ENCODE peak calls at places on chromosomes 11 and 22, in five cellular contexts. Y, F, K, H and A are unnamed samples.

GRCh38 chr11:9061807-9062206 is 29.6 kb downstream of the SCUBE2 start:
- DNase-seq in Y (no peak), F (no peak), K (no peak), H (no peak), A (no peak)

GRCh38 chr11:124736738-124737137 is 3.0 kb upstream of the NRGN start:
- DNase-seq in Y (no peak), F (no peak), K (no peak), H (no peak), A (no peak)

GRCh38 chr11:107563702-107564101 is 1.8 kb downstream of the ALKBH8 start:
- DNase-seq in Y (no peak), F (peak), K (peak), H (peak), A (peak)

GRCh38 chr11:88383446-88383845 is 45.9 kb upstream of the CTSC start:
- DNase-seq in Y (no peak), F (no peak), K (no peak), H (peak), A (no peak)

GRCh38 chr11:27282141-27282590 is 80.8 kb downstream of the CCDC34 start:
- DNase-seq in Y (no peak), F (peak), K (no peak), H (no peak), A (peak)

GRCh38 chr11:109696191-109696897 is 274.4 kb downstream of the C11orf87 start:
- DNase-seq in Y (no peak), F (peak), K (peak), H (peak), A (no peak)

GRCh38 chr11:46535688-46536087 is 58.1 kb downstream of the AMBRA1 start:
- DNase-seq in Y (no peak), F (no peak), K (no peak), H (no peak), A (no peak)

GRCh38 chr22:19996694-19997384 is 19.8 kb downstream of the ARVCF start:
- DNase-seq in Y (no peak), F (no peak), K (no peak), H (no peak), A (no peak)

GRCh38 chr11:31687256-31687655 is 123.9 kb downstream of the PAX6 start:
- DNase-seq in Y (no peak), F (peak), K (no peak), H (peak), A (no peak)

GRCh38 chr22:48490513-48491411 is 1336.9 kb downstream of the BRD1 start:
- DNase-seq in Y (no peak), F (no peak), K (no peak), H (no peak), A (no peak)

GRCh38 chr11:129451524-129451923 is 75.9 kb downstream of the BARX2 start:
- DNase-seq in Y (no peak), F (peak), K (no peak), H (peak), A (no peak)

GRCh38 chr11:125201525-125202121 is 37.1 kb downstream of the PKNOX2 start:
- DNase-seq in Y (no peak), F (no peak), K (no peak), H (peak), A (no peak)

GRCh38 chr11:57427692-57428082 is 766 bp upstream of the SLC43A3 start:
- DNase-seq in Y (no peak), F (no peak), K (no peak), H (no peak), A (no peak)

GRCh38 chr11:44632466-44633123 is 67.1 kb downstream of the CD82 start:
- DNase-seq in Y (no peak), F (peak), K (no peak), H (peak), A (peak)

GRCh38 chr22:41469218-41469851 is 418 bp downstream of the ACO2 start:
- DNase-seq in Y (no peak), F (no peak), K (no peak), H (peak), A (no peak)

GRCh38 chr11:17591293-17591692 is 44.2 kb downstream of the OTOG start:
- DNase-seq in Y (no peak), F (no peak), K (no peak), H (no peak), A (no peak)

GRCh38 chr11:69209936-69210659 is 54.4 kb downstream of the SMIM38 start:
- DNase-seq in Y (no peak), F (no peak), K (no peak), H (no peak), A (peak)

GRCh38 chr11:118572914-118573550 is 823 bp downstream of the ARCN1 start:
- DNase-seq in Y (no peak), F (peak), K (no peak), H (peak), A (peak)

GRCh38 chr22:46275455-46276129 is 7.8 kb downstream of the TTC38 start:
- DNase-seq in Y (no peak), F (no peak), K (no peak), H (no peak), A (peak)

GRCh38 chr22:48556751-48557150 is 1270.9 kb downstream of the BRD1 start:
- DNase-seq in Y (no peak), F (no peak), K (no peak), H (no peak), A (no peak)

GRCh38 chr22:28231423-28231822 is 312.4 kb upstream of the PITPNB start:
- DNase-seq in Y (no peak), F (peak), K (no peak), H (no peak), A (peak)

GRCh38 chr22:26541167-26541819 is 29.0 kb upstream of the TFIP11 start:
- DNase-seq in Y (no peak), F (no peak), K (no peak), H (no peak), A (no peak)

GRCh38 chr11:126815111-126815510 is 185.5 kb downstream of the KIRREL3 start:
- DNase-seq in Y (no peak), F (peak), K (no peak), H (no peak), A (peak)

GRCh38 chr11:35173011-35173511 is 34.1 kb downstream of the CD44 start:
- DNase-seq in Y (no peak), F (peak), K (no peak), H (peak), A (no peak)

GRCh38 chr11:91164452-91164822 is 941.6 kb upstream of the CHORDC1 start:
- DNase-seq in Y (no peak), F (peak), K (no peak), H (peak), A (no peak)

GRCh38 chr11:85766801-85767200 is 44.1 kb downstream of the SYTL2 start:
- DNase-seq in Y (no peak), F (no peak), K (no peak), H (no peak), A (no peak)

GRCh38 chr11:123188508-123189165 is 6.4 kb downstream of the CLMP start:
- DNase-seq in Y (no peak), F (peak), K (no peak), H (peak), A (peak)

GRCh38 chr22:19292262-19293230 is 1.0 kb upstream of the CLTCL1 start:
- DNase-seq in Y (no peak), F (no peak), K (no peak), H (no peak), A (no peak)

GRCh38 chr11:118175031-118175531 is 1.4 kb downstream of the SCN2B start:
- DNase-seq in Y (no peak), F (peak), K (peak), H (peak), A (no peak)